ENCODE peak calls at places on chromosome 7, in eight cellular contexts. One of them, this sample, is unnamed.

GRCh38 chr7:89623018-89623672 is 531.1 kb upstream of the STEAP1 start:
- DNase-seq in fibroblast of the conjunctiva: peak; percentile 21
- DNase-seq in NCI-H1417 treated with DMSO at 0.1 percent for 48 hours: peak; percentile 6
- DNase-seq in hippocampal formation: peak; percentile 32
- DNase-seq in NCI-H2171 treated with DMSO at 0.1 percent for 48 hours: peak; percentile 48
- DNase-seq in aorta: no peak
- DNase-seq in posterior cingulate gyrus: no peak
- DNase-seq in stimulated activated CD8-positive, alpha-beta memory T cell treated with anti-CD3 and anti-CD28 coated beads, Interleukin-12 subunit alpha, Interleukin-12 subunit beta, amount 100 ng/mL, for 4 hours: no peak
- DNase-seq in this sample: peak; percentile 41

GRCh38 chr7:107327986-107328569 is 141.8 kb upstream of the GPR22 start:
- DNase-seq in fibroblast of the conjunctiva: peak; percentile 2
- DNase-seq in NCI-H1417 treated with DMSO at 0.1 percent for 48 hours: no peak
- DNase-seq in hippocampal formation: no peak
- DNase-seq in NCI-H2171 treated with DMSO at 0.1 percent for 48 hours: no peak
- DNase-seq in aorta: no peak
- DNase-seq in posterior cingulate gyrus: no peak
- DNase-seq in stimulated activated CD8-positive, alpha-beta memory T cell treated with anti-CD3 and anti-CD28 coated beads, Interleukin-12 subunit alpha, Interleukin-12 subunit beta, amount 100 ng/mL, for 4 hours: no peak
- DNase-seq in this sample: no peak

GRCh38 chr7:101402081-101402779 is 39.6 kb downstream of the COL26A1 start:
- DNase-seq in fibroblast of the conjunctiva: no peak
- DNase-seq in NCI-H1417 treated with DMSO at 0.1 percent for 48 hours: no peak
- DNase-seq in hippocampal formation: no peak
- DNase-seq in NCI-H2171 treated with DMSO at 0.1 percent for 48 hours: no peak
- DNase-seq in aorta: no peak
- DNase-seq in posterior cingulate gyrus: no peak
- DNase-seq in stimulated activated CD8-positive, alpha-beta memory T cell treated with anti-CD3 and anti-CD28 coated beads, Interleukin-12 subunit alpha, Interleukin-12 subunit beta, amount 100 ng/mL, for 4 hours: no peak
- DNase-seq in this sample: no peak

GRCh38 chr7:154832557-154833138 is 170.3 kb downstream of the PAXIP1 start:
- DNase-seq in fibroblast of the conjunctiva: no peak
- DNase-seq in NCI-H1417 treated with DMSO at 0.1 percent for 48 hours: no peak
- DNase-seq in hippocampal formation: peak; percentile 39
- DNase-seq in NCI-H2171 treated with DMSO at 0.1 percent for 48 hours: no peak
- DNase-seq in aorta: no peak
- DNase-seq in posterior cingulate gyrus: no peak
- DNase-seq in stimulated activated CD8-positive, alpha-beta memory T cell treated with anti-CD3 and anti-CD28 coated beads, Interleukin-12 subunit alpha, Interleukin-12 subunit beta, amount 100 ng/mL, for 4 hours: no peak
- DNase-seq in this sample: no peak

GRCh38 chr7:139842414-139843210 is 13.5 kb downstream of the TBXAS1 start:
- DNase-seq in fibroblast of the conjunctiva: no peak
- DNase-seq in NCI-H1417 treated with DMSO at 0.1 percent for 48 hours: no peak
- DNase-seq in hippocampal formation: no peak
- DNase-seq in NCI-H2171 treated with DMSO at 0.1 percent for 48 hours: no peak
- DNase-seq in aorta: no peak
- DNase-seq in posterior cingulate gyrus: no peak
- DNase-seq in stimulated activated CD8-positive, alpha-beta memory T cell treated with anti-CD3 and anti-CD28 coated beads, Interleukin-12 subunit alpha, Interleukin-12 subunit beta, amount 100 ng/mL, for 4 hours: no peak
- DNase-seq in this sample: no peak

GRCh38 chr7:42876182-42877068 is 35.4 kb downstream of the C7orf25 start:
- DNase-seq in fibroblast of the conjunctiva: peak; percentile 40
- DNase-seq in NCI-H1417 treated with DMSO at 0.1 percent for 48 hours: no peak
- DNase-seq in hippocampal formation: peak; percentile 45
- DNase-seq in NCI-H2171 treated with DMSO at 0.1 percent for 48 hours: peak; percentile 30
- DNase-seq in aorta: peak; percentile 58
- DNase-seq in posterior cingulate gyrus: no peak
- DNase-seq in stimulated activated CD8-positive, alpha-beta memory T cell treated with anti-CD3 and anti-CD28 coated beads, Interleukin-12 subunit alpha, Interleukin-12 subunit beta, amount 100 ng/mL, for 4 hours: no peak
- DNase-seq in this sample: no peak

GRCh38 chr7:90244909-90245841 is at the start of gene CFAP69:
- DNase-seq in fibroblast of the conjunctiva: peak; percentile 75
- DNase-seq in NCI-H1417 treated with DMSO at 0.1 percent for 48 hours: peak; percentile 4
- DNase-seq in hippocampal formation: peak; percentile 72
- DNase-seq in NCI-H2171 treated with DMSO at 0.1 percent for 48 hours: peak; percentile 66
- DNase-seq in aorta: peak; percentile 94
- DNase-seq in posterior cingulate gyrus: peak; percentile 97
- DNase-seq in stimulated activated CD8-positive, alpha-beta memory T cell treated with anti-CD3 and anti-CD28 coated beads, Interleukin-12 subunit alpha, Interleukin-12 subunit beta, amount 100 ng/mL, for 4 hours: peak; percentile 69
- DNase-seq in this sample: peak; percentile 76

GRCh38 chr7:113404245-113404644 is 285.9 kb upstream of the SMIM30 start:
- DNase-seq in fibroblast of the conjunctiva: no peak
- DNase-seq in NCI-H1417 treated with DMSO at 0.1 percent for 48 hours: no peak
- DNase-seq in hippocampal formation: no peak
- DNase-seq in NCI-H2171 treated with DMSO at 0.1 percent for 48 hours: peak; percentile 12
- DNase-seq in aorta: no peak
- DNase-seq in posterior cingulate gyrus: no peak
- DNase-seq in stimulated activated CD8-positive, alpha-beta memory T cell treated with anti-CD3 and anti-CD28 coated beads, Interleukin-12 subunit alpha, Interleukin-12 subunit beta, amount 100 ng/mL, for 4 hours: no peak
- DNase-seq in this sample: no peak

GRCh38 chr7:77481615-77482014 is 55.5 kb upstream of the PTPN12 start:
- DNase-seq in fibroblast of the conjunctiva: no peak
- DNase-seq in NCI-H1417 treated with DMSO at 0.1 percent for 48 hours: no peak
- DNase-seq in hippocampal formation: no peak
- DNase-seq in NCI-H2171 treated with DMSO at 0.1 percent for 48 hours: no peak
- DNase-seq in aorta: no peak
- DNase-seq in posterior cingulate gyrus: no peak
- DNase-seq in stimulated activated CD8-positive, alpha-beta memory T cell treated with anti-CD3 and anti-CD28 coated beads, Interleukin-12 subunit alpha, Interleukin-12 subunit beta, amount 100 ng/mL, for 4 hours: no peak
- DNase-seq in this sample: no peak

GRCh38 chr7:131359136-131359776 is 31.6 kb downstream of the MKLN1 start:
- DNase-seq in fibroblast of the conjunctiva: no peak
- DNase-seq in NCI-H1417 treated with DMSO at 0.1 percent for 48 hours: no peak
- DNase-seq in hippocampal formation: no peak
- DNase-seq in NCI-H2171 treated with DMSO at 0.1 percent for 48 hours: no peak
- DNase-seq in aorta: no peak
- DNase-seq in posterior cingulate gyrus: no peak
- DNase-seq in stimulated activated CD8-positive, alpha-beta memory T cell treated with anti-CD3 and anti-CD28 coated beads, Interleukin-12 subunit alpha, Interleukin-12 subunit beta, amount 100 ng/mL, for 4 hours: no peak
- DNase-seq in this sample: no peak

GRCh38 chr7:36390199-36391090 is 783 bp downstream of the ANLN start:
- DNase-seq in fibroblast of the conjunctiva: peak; percentile 75
- DNase-seq in NCI-H1417 treated with DMSO at 0.1 percent for 48 hours: peak; percentile 75
- DNase-seq in hippocampal formation: no peak
- DNase-seq in NCI-H2171 treated with DMSO at 0.1 percent for 48 hours: peak; percentile 86
- DNase-seq in aorta: peak; percentile 81
- DNase-seq in posterior cingulate gyrus: peak; percentile 74
- DNase-seq in stimulated activated CD8-positive, alpha-beta memory T cell treated with anti-CD3 and anti-CD28 coated beads, Interleukin-12 subunit alpha, Interleukin-12 subunit beta, amount 100 ng/mL, for 4 hours: no peak
- DNase-seq in this sample: peak; percentile 48

This sample was measured in immature natural killer cell.